ENCODE peak calls at places on chromosomes 2 and 18, in seven cellular contexts. E is SK-N-DZ; W is activated gamma-delta T cell treated with Interleukin-2 at 50 U/mL for 16 hours; U is right cardiac atrium; Q is stimulated activated naive B cell treated with anti-CD40 and anti-IgM and Interleukin-4, amounts not matched to agents 10 μg/mL and 1 μg/mL and 100 μg/mL, for 72 hours; L is non-pigmented ciliary epithelial cell; F is stimulated activated CD4-positive, alpha-beta T cell treated with anti-CD3 and anti-CD28 coated beads, Interleukin-15, amount 100 ng/mL, for 48 hours. K is an unnamed sample.

GRCh38 chr2:142980246-142981068 is 103.0 kb downstream of the KYNU start:
- DNase-seq in E (peak), W (no peak), U (no peak), Q (no peak), L (no peak), F (no peak), K (no peak)

GRCh38 chr2:213806125-213806726 is 522.0 kb downstream of the SPAG16 start:
- DNase-seq in E (peak), W (no peak), U (no peak), Q (no peak), L (no peak), F (no peak), K (no peak)

GRCh38 chr2:21821697-21822227 is 698.0 kb downstream of the TDRD15 start:
- DNase-seq in E (no peak), W (no peak), U (no peak), Q (no peak), L (no peak), F (no peak), K (no peak)

GRCh38 chr2:158718196-158718585 is 76.9 kb upstream of the DAPL1 start:
- DNase-seq in E (no peak), W (no peak), U (no peak), Q (no peak), L (no peak), F (no peak), K (no peak)

GRCh38 chr2:101679801-101680487 is 17.6 kb upstream of the MAP4K4 start:
- DNase-seq in E (no peak), W (no peak), U (no peak), Q (no peak), L (no peak), F (no peak), K (no peak)

GRCh38 chr2:169796441-169796840 is 2.2 kb upstream of the SSB start:
- DNase-seq in E (no peak), W (no peak), U (no peak), Q (no peak), L (no peak), F (no peak), K (no peak)

GRCh38 chr2:240397924-240398611 is 37.4 kb upstream of the GPC1 start:
- DNase-seq in E (no peak), W (no peak), U (no peak), Q (no peak), L (no peak), F (no peak), K (no peak)

GRCh38 chr18:51727780-51728179 is 530.3 kb upstream of the MEX3C start:
- DNase-seq in E (no peak), W (no peak), U (no peak), Q (no peak), L (no peak), F (no peak), K (no peak)

GRCh38 chr2:15177103-15177502 is 384.0 kb downstream of the NBAS start:
- DNase-seq in E (no peak), W (peak), U (no peak), Q (no peak), L (peak), F (peak), K (peak)

GRCh38 chr2:138084206-138084605 is 119.9 kb downstream of the HNMT start:
- DNase-seq in E (no peak), W (no peak), U (no peak), Q (no peak), L (no peak), F (no peak), K (no peak)

GRCh38 chr2:47205576-47206141 is 50.6 kb upstream of the STPG4 start:
- DNase-seq in E (peak), W (no peak), U (peak), Q (no peak), L (no peak), F (no peak), K (no peak)

GRCh38 chr2:170144758-170145157 is 33.2 kb upstream of the MYO3B start:
- DNase-seq in E (no peak), W (no peak), U (no peak), Q (no peak), L (no peak), F (no peak), K (no peak)

GRCh38 chr2:151665959-151666358 is 68.3 kb downstream of the NEB start:
- DNase-seq in E (no peak), W (no peak), U (no peak), Q (no peak), L (no peak), F (no peak), K (no peak)

GRCh38 chr2:157662401-157662800 is 33.7 kb upstream of the ACVR1C start:
- DNase-seq in E (no peak), W (no peak), U (no peak), Q (no peak), L (no peak), F (no peak), K (no peak)

GRCh38 chr2:39571197-39571731 is 94.5 kb upstream of the TMEM178A start:
- DNase-seq in E (no peak), W (no peak), U (no peak), Q (no peak), L (no peak), F (no peak), K (no peak)

GRCh38 chr2:180662555-180662954 is 317.9 kb upstream of the UBE2E3 start:
- DNase-seq in E (no peak), W (no peak), U (no peak), Q (no peak), L (no peak), F (no peak), K (no peak)

K was measured in T follicular helper cell.